ENCODE peak calls at places on chromosomes 7 and 10, in seven cellular contexts. U is cardiac fibroblast, V is transverse colon, R is fibroblast of lung, Q is psoas muscle, F is heart right ventricle, M is astrocyte. X is an unnamed sample.
A peak's percentile ranks its signal among the peaks of the same experiment; 100 is the strongest.

GRCh38 chr7:44184874-44185446 is 4.3 kb downstream of the GCK start:
- DNase-seq in U (no peak), V (no peak), R (no peak), Q (no peak), F (no peak), M (no peak), X (no peak)

GRCh38 chr10:48377751-48378585 is 71.5 kb downstream of the MAPK8 start:
- DNase-seq in U (no peak), V (no peak), R (no peak), Q (no peak), F (no peak), M (no peak), X (no peak)

GRCh38 chr10:3538291-3538849 is 246.6 kb downstream of the KLF6 start:
- DNase-seq in U (peak; percentile 15), V (no peak), R (peak; percentile 47), Q (no peak), F (no peak), M (peak; percentile 34), X (no peak)

GRCh38 chr10:26697163-26697921 is at the start of gene PDSS1:
- DNase-seq in U (peak; percentile 69), V (peak; percentile 81), R (peak; percentile 62), Q (peak; percentile 75), F (peak; percentile 76), M (peak; percentile 32), X (peak; percentile 42)

GRCh38 chr10:48406204-48406603 is 99.7 kb downstream of the MAPK8 start:
- DNase-seq in U (peak; percentile 13), V (no peak), R (peak; percentile 58), Q (no peak), F (no peak), M (peak; percentile 36), X (no peak)

GRCh38 chr10:95745487-95745886 is 10.5 kb upstream of the ENTPD1 start:
- DNase-seq in U (no peak), V (no peak), R (no peak), Q (no peak), F (no peak), M (no peak), X (no peak)

GRCh38 chr10:129055966-129056365 is 411.1 kb upstream of the MGMT start:
- DNase-seq in U (no peak), V (no peak), R (no peak), Q (no peak), F (no peak), M (no peak), X (no peak)

GRCh38 chr10:59960751-59961150 is 54.4 kb upstream of the CCDC6 start:
- DNase-seq in U (peak; percentile 2), V (no peak), R (no peak), Q (no peak), F (no peak), M (no peak), X (no peak)

GRCh38 chr7:141073173-141073640 is 657 bp upstream of the TMEM178B start:
- DNase-seq in U (peak; percentile 44), V (peak; percentile 9), R (peak; percentile 63), Q (peak; percentile 48), F (peak; percentile 52), M (peak; percentile 44), X (peak; percentile 57)

GRCh38 chr7:121960678-121961461 is 87.9 kb downstream of the PTPRZ1 start:
- DNase-seq in U (peak; percentile 56), V (no peak), R (peak; percentile 91), Q (no peak), F (no peak), M (peak; percentile 87), X (no peak)
- TF ChIP-seq CTCF in U (no peak), V (no peak), R (no peak), Q (no peak), F (no peak), M (peak; percentile 14), X (no peak)

DNA sequence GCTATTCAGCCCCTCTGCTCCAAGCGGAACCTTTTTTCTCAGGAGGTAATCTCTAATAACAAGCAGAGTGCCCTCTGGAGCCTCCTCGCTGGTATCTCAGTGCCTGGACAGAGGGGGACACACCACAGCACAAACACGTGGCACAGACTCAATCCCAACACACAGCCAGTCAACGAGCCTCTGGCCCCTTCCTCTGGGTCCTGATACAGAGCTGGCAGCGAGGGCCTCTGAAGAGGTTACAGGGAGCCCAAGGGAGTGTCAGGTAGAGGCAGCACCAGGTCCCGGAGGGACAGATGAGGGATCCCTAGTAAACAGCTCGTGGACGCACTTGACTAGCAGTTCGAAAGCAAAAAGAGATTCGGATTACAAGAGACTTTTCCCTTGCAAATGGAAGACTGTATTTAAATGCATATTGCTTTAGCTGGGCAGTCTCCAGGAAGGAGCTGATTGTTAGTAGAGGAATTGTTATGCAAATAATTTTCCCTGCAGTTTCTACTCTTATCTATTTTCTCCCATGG is 14.1 kb downstream of the CXCL12 start:
- DNase-seq in U (no peak), V (no peak), R (no peak), Q (no peak), F (no peak), M (no peak), X (no peak)
- TF ChIP-seq CTCF in U (no peak), V (no peak), R (no peak), Q (no peak), F (no peak), M (no peak), X (no peak)

GRCh38 chr10:29110172-29110571 is 178.7 kb upstream of the LYZL1 start:
- DNase-seq in U (no peak), V (no peak), R (no peak), Q (no peak), F (no peak), M (no peak), X (no peak)
- TF ChIP-seq CTCF in U (no peak), V (no peak), R (no peak), Q (no peak), F (no peak), M (no peak), X (no peak)

GRCh38 chr7:122885583-122886356 is 490 bp downstream of the CADPS2 start:
- DNase-seq in U (peak; percentile 51), V (peak; percentile 43), R (peak; percentile 51), Q (peak; percentile 42), F (peak; percentile 61), M (peak; percentile 26), X (peak; percentile 30)

GRCh38 chr7:122889116-122889515 is 2.9 kb upstream of the CADPS2 start:
- DNase-seq in U (no peak), V (no peak), R (no peak), Q (no peak), F (no peak), M (no peak), X (no peak)

GRCh38 chr7:122887848-122888247 is 1.6 kb upstream of the CADPS2 start:
- DNase-seq in U (no peak), V (no peak), R (no peak), Q (no peak), F (no peak), M (no peak), X (no peak)

GRCh38 chr7:122886357-122887081 is at the start of gene CADPS2:
- DNase-seq in U (peak; percentile 91), V (peak; percentile 87), R (peak; percentile 86), Q (peak; percentile 82), F (peak; percentile 84), M (peak; percentile 79), X (peak; percentile 68)

DNA sequence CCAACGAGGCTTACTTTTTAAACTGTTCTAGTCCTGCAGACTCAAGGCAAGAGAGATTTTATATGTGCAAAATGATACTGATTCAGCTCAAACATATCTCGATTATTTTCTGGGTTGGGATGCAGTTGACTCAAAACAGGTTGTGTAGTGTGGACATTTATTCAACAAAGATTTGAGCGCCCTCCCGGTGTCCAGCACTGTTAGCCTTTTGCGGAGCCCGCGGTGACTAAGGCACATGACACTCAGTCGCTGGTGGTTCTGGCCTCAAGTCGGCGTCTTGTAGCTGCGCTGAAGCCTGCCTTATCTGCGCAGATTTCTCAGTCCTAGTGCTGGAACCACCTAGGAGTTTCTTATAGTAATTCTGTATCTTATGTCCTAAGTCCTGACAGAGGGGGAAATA is 938 bp upstream of the CADPS2 start:
- DNase-seq in U (peak; percentile 69), V (peak; percentile 62), R (peak; percentile 82), Q (peak; percentile 54), F (peak; percentile 66), M (peak; percentile 75), X (peak; percentile 36)
- TF ChIP-seq CTCF in U (peak; percentile 43), V (no peak), R (peak; percentile 12), Q (no peak), F (peak; percentile 55), M (no peak), X (no peak)

GRCh38 chr7:128891110-128891941 is 19.2 kb downstream of the KCP start:
- DNase-seq in U (no peak), V (no peak), R (no peak), Q (no peak), F (no peak), M (no peak), X (no peak)
- TF ChIP-seq CTCF in U (no peak), V (no peak), R (no peak), Q (no peak), F (no peak), M (no peak), X (no peak)

GRCh38 chr10:13784067-13784466 is 197.3 kb downstream of the PRPF18 start:
- DNase-seq in U (peak; percentile 50), V (no peak), R (peak; percentile 50), Q (no peak), F (no peak), M (peak; percentile 30), X (no peak)
- TF ChIP-seq CTCF in U (no peak), V (no peak), R (no peak), Q (no peak), F (no peak), M (no peak), X (peak; percentile 46)

GRCh38 chr7:41891967-41892755 is 189.3 kb upstream of the INHBA start:
- DNase-seq in U (no peak), V (no peak), R (no peak), Q (no peak), F (no peak), M (no peak), X (no peak)
- TF ChIP-seq CTCF in U (peak; percentile 7), V (no peak), R (no peak), Q (no peak), F (peak; percentile 6), M (no peak), X (peak; percentile 33)

GRCh38 chr10:847868-848267 is 83.6 kb downstream of the LARP4B start:
- DNase-seq in U (peak; percentile 14), V (no peak), R (no peak), Q (no peak), F (no peak), M (no peak), X (no peak)
- TF ChIP-seq CTCF in U (no peak), V (no peak), R (no peak), Q (no peak), F (peak; percentile 13), M (no peak), X (no peak)

X was measured in progenitor cell of endocrine pancreas.